ENCODE peak calls at places on chromosomes 4 and X, in nine cellular contexts. One of them, this sample, is unnamed.

GRCh38 chrX:107135076-107135964 is 16.7 kb upstream of the RBM41 start:
- DNase-seq in NCI-H1436: no peak
- DNase-seq in colonic mucosa: no peak
- DNase-seq in spleen: no peak
- DNase-seq in glutamatergic neuron: no peak
- DNase-seq in adipocyte: peak
- DNase-seq in AG10803: peak
- DNase-seq in stimulated activated CD8-positive, alpha-beta memory T cell treated with anti-CD3 and anti-CD28 coated beads, Interleukin-15, amount 100 ng/mL, for 4 hours: no peak
- DNase-seq in ACHN: peak
- DNase-seq in this sample: no peak

GRCh38 chr4:10619220-10619619 is 65.3 kb downstream of the CLNK start:
- DNase-seq in glutamatergic neuron: no peak
- DNase-seq in stimulated activated CD8-positive, alpha-beta memory T cell treated with anti-CD3 and anti-CD28 coated beads, Interleukin-15, amount 100 ng/mL, for 4 hours: no peak
- DNase-seq in spleen: no peak
- DNase-seq in AG10803: no peak
- DNase-seq in ACHN: no peak
- DNase-seq in NCI-H1436: peak
- DNase-seq in colonic mucosa: peak
- DNase-seq in adipocyte: peak
- DNase-seq in this sample: no peak

GRCh38 chr4:44493924-44494323 is 45.3 kb upstream of the KCTD8 start:
- DNase-seq in ACHN: peak
- DNase-seq in adipocyte: peak
- DNase-seq in AG10803: peak
- DNase-seq in glutamatergic neuron: no peak
- DNase-seq in spleen: no peak
- DNase-seq in colonic mucosa: no peak
- DNase-seq in stimulated activated CD8-positive, alpha-beta memory T cell treated with anti-CD3 and anti-CD28 coated beads, Interleukin-15, amount 100 ng/mL, for 4 hours: no peak
- DNase-seq in NCI-H1436: no peak
- DNase-seq in this sample: no peak

GRCh38 chr4:153198739-153199138 is 5.5 kb upstream of the TRIM2 start:
- DNase-seq in NCI-H1436: peak
- DNase-seq in spleen: no peak
- DNase-seq in AG10803: no peak
- DNase-seq in stimulated activated CD8-positive, alpha-beta memory T cell treated with anti-CD3 and anti-CD28 coated beads, Interleukin-15, amount 100 ng/mL, for 4 hours: no peak
- DNase-seq in glutamatergic neuron: no peak
- DNase-seq in adipocyte: no peak
- DNase-seq in ACHN: no peak
- DNase-seq in colonic mucosa: no peak
- DNase-seq in this sample: no peak

GRCh38 chr4:140099993-140100392 is 54.0 kb downstream of the MAML3 start:
- DNase-seq in AG10803: no peak
- DNase-seq in ACHN: no peak
- DNase-seq in NCI-H1436: no peak
- DNase-seq in stimulated activated CD8-positive, alpha-beta memory T cell treated with anti-CD3 and anti-CD28 coated beads, Interleukin-15, amount 100 ng/mL, for 4 hours: no peak
- DNase-seq in adipocyte: no peak
- DNase-seq in spleen: peak
- DNase-seq in glutamatergic neuron: peak
- DNase-seq in colonic mucosa: peak
- DNase-seq in this sample: no peak

GRCh38 chr4:54902261-54902660 is 223.1 kb downstream of the KDR start:
- DNase-seq in AG10803: peak
- DNase-seq in colonic mucosa: no peak
- DNase-seq in NCI-H1436: no peak
- DNase-seq in glutamatergic neuron: no peak
- DNase-seq in stimulated activated CD8-positive, alpha-beta memory T cell treated with anti-CD3 and anti-CD28 coated beads, Interleukin-15, amount 100 ng/mL, for 4 hours: no peak
- DNase-seq in spleen: no peak
- DNase-seq in ACHN: no peak
- DNase-seq in adipocyte: peak
- DNase-seq in this sample: no peak

GRCh38 chr4:108247511-108248088 is 78.9 kb upstream of the LEF1 start:
- DNase-seq in NCI-H1436: no peak
- DNase-seq in glutamatergic neuron: no peak
- DNase-seq in ACHN: no peak
- DNase-seq in colonic mucosa: no peak
- DNase-seq in spleen: no peak
- DNase-seq in adipocyte: no peak
- DNase-seq in stimulated activated CD8-positive, alpha-beta memory T cell treated with anti-CD3 and anti-CD28 coated beads, Interleukin-15, amount 100 ng/mL, for 4 hours: no peak
- DNase-seq in AG10803: no peak
- DNase-seq in this sample: peak

GRCh38 chrX:110188701-110189558 is 129.0 kb downstream of the AMMECR1 start:
- DNase-seq in NCI-H1436: no peak
- DNase-seq in ACHN: no peak
- DNase-seq in AG10803: peak
- DNase-seq in spleen: no peak
- DNase-seq in adipocyte: no peak
- DNase-seq in glutamatergic neuron: no peak
- DNase-seq in colonic mucosa: no peak
- DNase-seq in stimulated activated CD8-positive, alpha-beta memory T cell treated with anti-CD3 and anti-CD28 coated beads, Interleukin-15, amount 100 ng/mL, for 4 hours: no peak
- DNase-seq in this sample: no peak

GRCh38 chrX:132708529-132708928 is 219.7 kb upstream of the MBNL3 start:
- DNase-seq in spleen: no peak
- DNase-seq in adipocyte: no peak
- DNase-seq in stimulated activated CD8-positive, alpha-beta memory T cell treated with anti-CD3 and anti-CD28 coated beads, Interleukin-15, amount 100 ng/mL, for 4 hours: no peak
- DNase-seq in NCI-H1436: no peak
- DNase-seq in AG10803: no peak
- DNase-seq in glutamatergic neuron: no peak
- DNase-seq in colonic mucosa: no peak
- DNase-seq in ACHN: no peak
- DNase-seq in this sample: no peak

GRCh38 chr4:4859010-4859798 is at the start of gene MSX1:
- DNase-seq in stimulated activated CD8-positive, alpha-beta memory T cell treated with anti-CD3 and anti-CD28 coated beads, Interleukin-15, amount 100 ng/mL, for 4 hours: no peak
- DNase-seq in colonic mucosa: peak
- DNase-seq in ACHN: peak
- DNase-seq in NCI-H1436: peak
- DNase-seq in adipocyte: peak
- DNase-seq in AG10803: peak
- DNase-seq in spleen: peak
- DNase-seq in glutamatergic neuron: peak
- DNase-seq in this sample: peak

GRCh38 chrX:120236676-120237460 is 13.7 kb upstream of the ZBTB33 start:
- DNase-seq in ACHN: no peak
- DNase-seq in stimulated activated CD8-positive, alpha-beta memory T cell treated with anti-CD3 and anti-CD28 coated beads, Interleukin-15, amount 100 ng/mL, for 4 hours: no peak
- DNase-seq in AG10803: no peak
- DNase-seq in spleen: no peak
- DNase-seq in colonic mucosa: no peak
- DNase-seq in adipocyte: no peak
- DNase-seq in glutamatergic neuron: no peak
- DNase-seq in NCI-H1436: no peak
- DNase-seq in this sample: no peak

GRCh38 chr4:13260513-13260912 is 223.6 kb downstream of the RAB28 start:
- DNase-seq in colonic mucosa: no peak
- DNase-seq in AG10803: no peak
- DNase-seq in stimulated activated CD8-positive, alpha-beta memory T cell treated with anti-CD3 and anti-CD28 coated beads, Interleukin-15, amount 100 ng/mL, for 4 hours: no peak
- DNase-seq in spleen: no peak
- DNase-seq in adipocyte: no peak
- DNase-seq in glutamatergic neuron: no peak
- DNase-seq in NCI-H1436: no peak
- DNase-seq in ACHN: no peak
- DNase-seq in this sample: no peak

GRCh38 chrX:140431521-140431920 is 73.3 kb downstream of the SOX3 start:
- DNase-seq in NCI-H1436: no peak
- DNase-seq in adipocyte: no peak
- DNase-seq in colonic mucosa: no peak
- DNase-seq in AG10803: peak
- DNase-seq in spleen: no peak
- DNase-seq in stimulated activated CD8-positive, alpha-beta memory T cell treated with anti-CD3 and anti-CD28 coated beads, Interleukin-15, amount 100 ng/mL, for 4 hours: no peak
- DNase-seq in glutamatergic neuron: no peak
- DNase-seq in ACHN: no peak
- DNase-seq in this sample: no peak

GRCh38 chr4:25915359-25915716 is 1.3 kb downstream of the SMIM20 start:
- DNase-seq in stimulated activated CD8-positive, alpha-beta memory T cell treated with anti-CD3 and anti-CD28 coated beads, Interleukin-15, amount 100 ng/mL, for 4 hours: no peak
- DNase-seq in ACHN: no peak
- DNase-seq in glutamatergic neuron: no peak
- DNase-seq in NCI-H1436: no peak
- DNase-seq in spleen: no peak
- DNase-seq in adipocyte: no peak
- DNase-seq in colonic mucosa: no peak
- DNase-seq in AG10803: peak
- DNase-seq in this sample: no peak

GRCh38 chr4:160026720-160027119 is 923.8 kb downstream of the RAPGEF2 start:
- DNase-seq in spleen: no peak
- DNase-seq in stimulated activated CD8-positive, alpha-beta memory T cell treated with anti-CD3 and anti-CD28 coated beads, Interleukin-15, amount 100 ng/mL, for 4 hours: no peak
- DNase-seq in ACHN: peak
- DNase-seq in glutamatergic neuron: no peak
- DNase-seq in NCI-H1436: no peak
- DNase-seq in AG10803: no peak
- DNase-seq in colonic mucosa: no peak
- DNase-seq in adipocyte: no peak
- DNase-seq in this sample: no peak

GRCh38 chr4:107665001-107665400 is 55.0 kb downstream of the PAPSS1 start:
- DNase-seq in AG10803: peak
- DNase-seq in colonic mucosa: no peak
- DNase-seq in glutamatergic neuron: no peak
- DNase-seq in NCI-H1436: no peak
- DNase-seq in spleen: no peak
- DNase-seq in stimulated activated CD8-positive, alpha-beta memory T cell treated with anti-CD3 and anti-CD28 coated beads, Interleukin-15, amount 100 ng/mL, for 4 hours: no peak
- DNase-seq in adipocyte: peak
- DNase-seq in ACHN: no peak
- DNase-seq in this sample: no peak

GRCh38 chr4:145937990-145938611 is 522 bp downstream of the ZNF827 start:
- DNase-seq in stimulated activated CD8-positive, alpha-beta memory T cell treated with anti-CD3 and anti-CD28 coated beads, Interleukin-15, amount 100 ng/mL, for 4 hours: peak
- DNase-seq in ACHN: peak
- DNase-seq in colonic mucosa: peak
- DNase-seq in glutamatergic neuron: no peak
- DNase-seq in spleen: no peak
- DNase-seq in AG10803: peak
- DNase-seq in NCI-H1436: no peak
- DNase-seq in adipocyte: peak
- DNase-seq in this sample: peak

GRCh38 chr4:127875791-127876190 is 4.9 kb upstream of the PLK4 start:
- DNase-seq in AG10803: peak
- DNase-seq in spleen: no peak
- DNase-seq in colonic mucosa: no peak
- DNase-seq in NCI-H1436: no peak
- DNase-seq in ACHN: no peak
- DNase-seq in adipocyte: no peak
- DNase-seq in glutamatergic neuron: no peak
- DNase-seq in stimulated activated CD8-positive, alpha-beta memory T cell treated with anti-CD3 and anti-CD28 coated beads, Interleukin-15, amount 100 ng/mL, for 4 hours: no peak
- DNase-seq in this sample: no peak

GRCh38 chrX:32571579-32571978 is 639.8 kb downstream of the DMD start:
- DNase-seq in colonic mucosa: no peak
- DNase-seq in stimulated activated CD8-positive, alpha-beta memory T cell treated with anti-CD3 and anti-CD28 coated beads, Interleukin-15, amount 100 ng/mL, for 4 hours: no peak
- DNase-seq in ACHN: no peak
- DNase-seq in glutamatergic neuron: no peak
- DNase-seq in spleen: no peak
- DNase-seq in adipocyte: no peak
- DNase-seq in NCI-H1436: no peak
- DNase-seq in AG10803: no peak
- DNase-seq in this sample: no peak

GRCh38 chr4:11783588-11783987 is 354.9 kb upstream of the HS3ST1 start:
- DNase-seq in colonic mucosa: no peak
- DNase-seq in AG10803: no peak
- DNase-seq in ACHN: no peak
- DNase-seq in spleen: no peak
- DNase-seq in stimulated activated CD8-positive, alpha-beta memory T cell treated with anti-CD3 and anti-CD28 coated beads, Interleukin-15, amount 100 ng/mL, for 4 hours: no peak
- DNase-seq in glutamatergic neuron: no peak
- DNase-seq in adipocyte: no peak
- DNase-seq in NCI-H1436: no peak
- DNase-seq in this sample: no peak

GRCh38 chr4:8591626-8592365 is 769 bp upstream of the CPZ start:
- DNase-seq in AG10803: no peak
- DNase-seq in glutamatergic neuron: peak
- DNase-seq in colonic mucosa: no peak
- DNase-seq in NCI-H1436: no peak
- DNase-seq in adipocyte: no peak
- DNase-seq in stimulated activated CD8-positive, alpha-beta memory T cell treated with anti-CD3 and anti-CD28 coated beads, Interleukin-15, amount 100 ng/mL, for 4 hours: no peak
- DNase-seq in ACHN: no peak
- DNase-seq in spleen: no peak
- DNase-seq in this sample: no peak

GRCh38 chr4:7396186-7396585 is 38.5 kb downstream of the PSAPL1 start:
- DNase-seq in stimulated activated CD8-positive, alpha-beta memory T cell treated with anti-CD3 and anti-CD28 coated beads, Interleukin-15, amount 100 ng/mL, for 4 hours: no peak
- DNase-seq in colonic mucosa: no peak
- DNase-seq in adipocyte: no peak
- DNase-seq in ACHN: no peak
- DNase-seq in spleen: peak
- DNase-seq in AG10803: no peak
- DNase-seq in NCI-H1436: no peak
- DNase-seq in glutamatergic neuron: no peak
- DNase-seq in this sample: no peak

GRCh38 chrX:291411-291901 is 10.3 kb downstream of the PLCXD1 start:
- DNase-seq in colonic mucosa: peak
- DNase-seq in adipocyte: no peak
- DNase-seq in AG10803: no peak
- DNase-seq in stimulated activated CD8-positive, alpha-beta memory T cell treated with anti-CD3 and anti-CD28 coated beads, Interleukin-15, amount 100 ng/mL, for 4 hours: no peak
- DNase-seq in spleen: peak
- DNase-seq in NCI-H1436: no peak
- DNase-seq in glutamatergic neuron: no peak
- DNase-seq in ACHN: no peak
- DNase-seq in this sample: peak

GRCh38 chr4:48499551-48500066 is 9.6 kb downstream of the ZAR1 start:
- DNase-seq in ACHN: no peak
- DNase-seq in colonic mucosa: no peak
- DNase-seq in glutamatergic neuron: no peak
- DNase-seq in NCI-H1436: no peak
- DNase-seq in spleen: no peak
- DNase-seq in AG10803: no peak
- DNase-seq in adipocyte: no peak
- DNase-seq in stimulated activated CD8-positive, alpha-beta memory T cell treated with anti-CD3 and anti-CD28 coated beads, Interleukin-15, amount 100 ng/mL, for 4 hours: no peak
- DNase-seq in this sample: no peak

GRCh38 chr4:174697896-174698295 is 131.2 kb downstream of the GLRA3 start:
- DNase-seq in NCI-H1436: no peak
- DNase-seq in adipocyte: peak
- DNase-seq in AG10803: peak
- DNase-seq in spleen: no peak
- DNase-seq in ACHN: no peak
- DNase-seq in stimulated activated CD8-positive, alpha-beta memory T cell treated with anti-CD3 and anti-CD28 coated beads, Interleukin-15, amount 100 ng/mL, for 4 hours: no peak
- DNase-seq in glutamatergic neuron: no peak
- DNase-seq in colonic mucosa: no peak
- DNase-seq in this sample: no peak

GRCh38 chrX:9467751-9468150 is 2.9 kb downstream of the TBL1X start:
- DNase-seq in glutamatergic neuron: no peak
- DNase-seq in stimulated activated CD8-positive, alpha-beta memory T cell treated with anti-CD3 and anti-CD28 coated beads, Interleukin-15, amount 100 ng/mL, for 4 hours: no peak
- DNase-seq in adipocyte: no peak
- DNase-seq in colonic mucosa: no peak
- DNase-seq in NCI-H1436: no peak
- DNase-seq in spleen: no peak
- DNase-seq in ACHN: no peak
- DNase-seq in AG10803: no peak
- DNase-seq in this sample: no peak

GRCh38 chrX:13955095-13955647 is 74.5 kb downstream of the GEMIN8 start:
- DNase-seq in adipocyte: no peak
- DNase-seq in AG10803: no peak
- DNase-seq in colonic mucosa: no peak
- DNase-seq in glutamatergic neuron: no peak
- DNase-seq in spleen: no peak
- DNase-seq in NCI-H1436: no peak
- DNase-seq in stimulated activated CD8-positive, alpha-beta memory T cell treated with anti-CD3 and anti-CD28 coated beads, Interleukin-15, amount 100 ng/mL, for 4 hours: no peak
- DNase-seq in ACHN: no peak
- DNase-seq in this sample: no peak

GRCh38 chrX:16479206-16479869 is 170.6 kb upstream of the S100G start:
- DNase-seq in colonic mucosa: no peak
- DNase-seq in NCI-H1436: no peak
- DNase-seq in ACHN: peak
- DNase-seq in stimulated activated CD8-positive, alpha-beta memory T cell treated with anti-CD3 and anti-CD28 coated beads, Interleukin-15, amount 100 ng/mL, for 4 hours: no peak
- DNase-seq in adipocyte: peak
- DNase-seq in glutamatergic neuron: no peak
- DNase-seq in AG10803: peak
- DNase-seq in spleen: no peak
- DNase-seq in this sample: no peak

GRCh38 chrX:13029341-13029740 is 15.1 kb downstream of the FAM9C start:
- DNase-seq in ACHN: peak
- DNase-seq in colonic mucosa: peak
- DNase-seq in stimulated activated CD8-positive, alpha-beta memory T cell treated with anti-CD3 and anti-CD28 coated beads, Interleukin-15, amount 100 ng/mL, for 4 hours: no peak
- DNase-seq in NCI-H1436: no peak
- DNase-seq in glutamatergic neuron: no peak
- DNase-seq in AG10803: no peak
- DNase-seq in adipocyte: peak
- DNase-seq in spleen: no peak
- DNase-seq in this sample: peak

GRCh38 chr4:126023946-126024345 is 709.2 kb downstream of the FAT4 start:
- DNase-seq in ACHN: no peak
- DNase-seq in AG10803: peak
- DNase-seq in colonic mucosa: no peak
- DNase-seq in adipocyte: peak
- DNase-seq in spleen: no peak
- DNase-seq in stimulated activated CD8-positive, alpha-beta memory T cell treated with anti-CD3 and anti-CD28 coated beads, Interleukin-15, amount 100 ng/mL, for 4 hours: no peak
- DNase-seq in NCI-H1436: no peak
- DNase-seq in glutamatergic neuron: no peak
- DNase-seq in this sample: no peak

GRCh38 chr4:26015906-26016305 is 101.9 kb downstream of the SMIM20 start:
- DNase-seq in AG10803: no peak
- DNase-seq in adipocyte: no peak
- DNase-seq in spleen: no peak
- DNase-seq in NCI-H1436: no peak
- DNase-seq in glutamatergic neuron: no peak
- DNase-seq in ACHN: no peak
- DNase-seq in stimulated activated CD8-positive, alpha-beta memory T cell treated with anti-CD3 and anti-CD28 coated beads, Interleukin-15, amount 100 ng/mL, for 4 hours: no peak
- DNase-seq in colonic mucosa: no peak
- DNase-seq in this sample: no peak

This sample was measured in mucosa of descending colon.